ENCODE peak calls at places on chromosomes 12 and 14, in five cellular contexts. N, T, W, U and B are unnamed samples.

GRCh38 chr12:41653386-41654110 is 465.4 kb downstream of the PDZRN4 start:
- DNase-seq in N (no peak), U (no peak), T (no peak), W (no peak), B (no peak)

GRCh38 chr12:100413006-100413405 is 56.1 kb downstream of the SLC17A8 start:
- DNase-seq in W (no peak), N (no peak), U (no peak), T (no peak), B (no peak)

GRCh38 chr12:53053223-53054111 is 3.6 kb downstream of the TNS2 start:
- DNase-seq in W (no peak), N (peak), T (no peak), U (no peak), B (no peak)

GRCh38 chr12:131103614-131104463 is 150.1 kb downstream of the ADGRD1 start:
- DNase-seq in U (no peak), T (no peak), W (no peak), N (no peak), B (no peak)

GRCh38 chr14:23402296-23403138 is 5.6 kb downstream of the MYH6 start:
- DNase-seq in W (no peak), U (no peak), N (peak), T (no peak), B (no peak)

GRCh38 chr12:94941440-94941862 is 62.0 kb downstream of the NDUFA12 start:
- DNase-seq in W (peak), U (peak), T (no peak), N (no peak), B (no peak)

GRCh38 chr12:103808239-103808880 is 32.7 kb downstream of the NT5DC3 start:
- DNase-seq in N (no peak), W (no peak), T (no peak), U (no peak), B (no peak)

GRCh38 chr12:40017488-40017887 is 88.4 kb downstream of the SLC2A13 start:
- DNase-seq in N (no peak), U (no peak), T (no peak), W (no peak), B (no peak)

GRCh38 chr12:132392389-132393244 is 63.2 kb upstream of the GALNT9 start:
- DNase-seq in N (no peak), T (no peak), U (no peak), W (no peak), B (no peak)

GRCh38 chr12:110349521-110350151 is 53.9 kb downstream of the ANAPC7 start:
- DNase-seq in U (no peak), T (no peak), N (peak), W (no peak), B (peak)

GRCh38 chr12:38162013-38162412 is 154.6 kb upstream of the ALG10B start:
- DNase-seq in W (no peak), T (no peak), U (no peak), N (no peak), B (no peak)

GRCh38 chr12:19669793-19670192 is 230.5 kb downstream of the AEBP2 start:
- DNase-seq in U (no peak), W (no peak), T (no peak), N (no peak), B (no peak)

GRCh38 chr12:76451528-76451927 is 103.3 kb upstream of the BBS10 start:
- DNase-seq in T (no peak), U (no peak), W (no peak), N (no peak), B (no peak)

GRCh38 chr12:15677207-15677606 is 112.0 kb downstream of the EPS8 start:
- DNase-seq in T (no peak), U (no peak), W (no peak), N (no peak), B (no peak)

GRCh38 chr14:79842270-79842669 is 369.0 kb downstream of the DIO2 start:
- DNase-seq in U (peak), T (no peak), N (no peak), W (peak), B (no peak)

GRCh38 chr12:90677552-90677951 is 277.4 kb downstream of the CCER1 start:
- DNase-seq in W (no peak), U (no peak), N (no peak), T (no peak), B (no peak)

GRCh38 chr12:27163048-27163715 is 80.8 kb upstream of the C12orf71 start:
- DNase-seq in W (peak), T (no peak), U (no peak), N (no peak), B (no peak)

GRCh38 chr14:75794615-75795038 is 133.6 kb downstream of the TTLL5 start:
- DNase-seq in U (peak), T (peak), N (no peak), W (peak), B (no peak)

GRCh38 chr12:123660328-123660727 is 10.6 kb upstream of the TCTN2 start:
- DNase-seq in T (peak), N (no peak), U (peak), W (peak), B (no peak)

GRCh38 chr12:120534203-120534702 is at the start of gene RNF10:
- DNase-seq in T (peak), N (peak), W (peak), U (peak), B (peak)

GRCh38 chr12:12442548-12443071 is 85.7 kb downstream of the BORCS5 start:
- DNase-seq in W (peak), N (no peak), T (peak), U (no peak), B (no peak)